ENCODE peak calls at places on chromosomes 12 and 14, in eight cellular contexts. One of them, this sample, is unnamed.

GRCh38 chr12:47249719-47250506 is 170.2 kb upstream of the AMIGO2 start:
- DNase-seq in transverse colon: no peak
- DNase-seq in osteoblast: no peak
- DNase-seq in fibroblast of lung: no peak
- DNase-seq in sigmoid colon: no peak
- DNase-seq in astrocyte of the spinal cord: no peak
- DNase-seq in lung: no peak
- DNase-seq in gastrocnemius medialis: no peak
- DNase-seq in this sample: no peak

GRCh38 chr14:77498984-77499527 is 440 bp upstream of the ISM2 start:
- DNase-seq in astrocyte of the spinal cord: no peak
- DNase-seq in fibroblast of lung: no peak
- DNase-seq in gastrocnemius medialis: no peak
- DNase-seq in sigmoid colon: peak
- DNase-seq in osteoblast: peak
- DNase-seq in lung: no peak
- DNase-seq in transverse colon: no peak
- DNase-seq in this sample: no peak

GRCh38 chr12:70251226-70251625 is 8.0 kb downstream of the CNOT2 start:
- DNase-seq in sigmoid colon: no peak
- DNase-seq in astrocyte of the spinal cord: no peak
- DNase-seq in osteoblast: no peak
- DNase-seq in transverse colon: no peak
- DNase-seq in gastrocnemius medialis: no peak
- DNase-seq in fibroblast of lung: no peak
- DNase-seq in lung: no peak
- DNase-seq in this sample: no peak

GRCh38 chr12:65074932-65075331 is 46.2 kb downstream of the WIF1 start:
- DNase-seq in lung: no peak
- DNase-seq in osteoblast: no peak
- DNase-seq in transverse colon: no peak
- DNase-seq in sigmoid colon: no peak
- DNase-seq in astrocyte of the spinal cord: no peak
- DNase-seq in gastrocnemius medialis: no peak
- DNase-seq in fibroblast of lung: no peak
- DNase-seq in this sample: no peak

GRCh38 chr12:39441189-39441962 is 1.5 kb downstream of the KIF21A start:
- DNase-seq in fibroblast of lung: no peak
- DNase-seq in lung: no peak
- DNase-seq in sigmoid colon: no peak
- DNase-seq in gastrocnemius medialis: no peak
- DNase-seq in astrocyte of the spinal cord: no peak
- DNase-seq in transverse colon: no peak
- DNase-seq in osteoblast: peak
- DNase-seq in this sample: no peak

GRCh38 chr14:59187802-59188460 is 536 bp upstream of the DAAM1 start:
- DNase-seq in gastrocnemius medialis: peak
- DNase-seq in sigmoid colon: peak
- DNase-seq in fibroblast of lung: no peak
- DNase-seq in osteoblast: no peak
- DNase-seq in lung: no peak
- DNase-seq in transverse colon: peak
- DNase-seq in astrocyte of the spinal cord: no peak
- DNase-seq in this sample: no peak

GRCh38 chr12:88314706-88315105 is 172.6 kb downstream of the TMTC3 start:
- DNase-seq in lung: no peak
- DNase-seq in osteoblast: no peak
- DNase-seq in gastrocnemius medialis: no peak
- DNase-seq in transverse colon: no peak
- DNase-seq in sigmoid colon: no peak
- DNase-seq in fibroblast of lung: no peak
- DNase-seq in astrocyte of the spinal cord: no peak
- DNase-seq in this sample: no peak

GRCh38 chr12:52243774-52244614 is 11.0 kb downstream of the KRT7 start:
- DNase-seq in astrocyte of the spinal cord: peak
- DNase-seq in fibroblast of lung: peak
- DNase-seq in transverse colon: peak
- DNase-seq in osteoblast: peak
- DNase-seq in sigmoid colon: peak
- DNase-seq in lung: peak
- DNase-seq in gastrocnemius medialis: peak
- DNase-seq in this sample: peak

GRCh38 chr12:7959278-7960063 is 23.5 kb upstream of the SLC2A3 start:
- DNase-seq in osteoblast: peak
- DNase-seq in gastrocnemius medialis: no peak
- DNase-seq in astrocyte of the spinal cord: peak
- DNase-seq in lung: peak
- DNase-seq in fibroblast of lung: no peak
- DNase-seq in transverse colon: peak
- DNase-seq in sigmoid colon: no peak
- DNase-seq in this sample: no peak

GRCh38 chr14:76666746-76667145 is 94.5 kb upstream of the VASH1 start:
- DNase-seq in fibroblast of lung: no peak
- DNase-seq in sigmoid colon: no peak
- DNase-seq in lung: no peak
- DNase-seq in transverse colon: no peak
- DNase-seq in osteoblast: no peak
- DNase-seq in astrocyte of the spinal cord: no peak
- DNase-seq in gastrocnemius medialis: no peak
- DNase-seq in this sample: no peak

GRCh38 chr14:103260629-103261124 is 73.4 kb upstream of the EIF5 start:
- DNase-seq in sigmoid colon: peak
- DNase-seq in gastrocnemius medialis: no peak
- DNase-seq in fibroblast of lung: peak
- DNase-seq in transverse colon: peak
- DNase-seq in osteoblast: peak
- DNase-seq in astrocyte of the spinal cord: peak
- DNase-seq in lung: peak
- DNase-seq in this sample: peak

GRCh38 chr14:104342435-104343293 is 204.3 kb downstream of the KIF26A start:
- DNase-seq in sigmoid colon: peak
- DNase-seq in astrocyte of the spinal cord: no peak
- DNase-seq in lung: no peak
- DNase-seq in gastrocnemius medialis: no peak
- DNase-seq in osteoblast: peak
- DNase-seq in fibroblast of lung: no peak
- DNase-seq in transverse colon: no peak
- DNase-seq in this sample: no peak

GRCh38 chr12:130421896-130422295 is 84.2 kb downstream of the PIWIL1 start:
- DNase-seq in gastrocnemius medialis: no peak
- DNase-seq in fibroblast of lung: no peak
- DNase-seq in sigmoid colon: no peak
- DNase-seq in lung: no peak
- DNase-seq in astrocyte of the spinal cord: no peak
- DNase-seq in osteoblast: peak
- DNase-seq in transverse colon: no peak
- DNase-seq in this sample: no peak

GRCh38 chr12:119594772-119595445 is 1.3 kb downstream of the TMEM233 start:
- DNase-seq in transverse colon: no peak
- DNase-seq in sigmoid colon: no peak
- DNase-seq in astrocyte of the spinal cord: peak
- DNase-seq in lung: no peak
- DNase-seq in osteoblast: peak
- DNase-seq in fibroblast of lung: no peak
- DNase-seq in gastrocnemius medialis: peak
- DNase-seq in this sample: no peak
- H3K4me3 ChIP-seq in transverse colon: no peak
- H3K4me3 ChIP-seq in sigmoid colon: peak
- H3K4me3 ChIP-seq in astrocyte of the spinal cord: peak
- H3K4me3 ChIP-seq in lung: peak
- H3K4me3 ChIP-seq in osteoblast: peak
- H3K4me3 ChIP-seq in fibroblast of lung: no peak
- H3K4me3 ChIP-seq in gastrocnemius medialis: peak
- H3K4me3 ChIP-seq in this sample: no peak

GRCh38 chr14:72513346-72513745 is 380.6 kb downstream of the DPF3 start:
- DNase-seq in transverse colon: no peak
- DNase-seq in fibroblast of lung: no peak
- DNase-seq in astrocyte of the spinal cord: no peak
- DNase-seq in sigmoid colon: no peak
- DNase-seq in osteoblast: no peak
- DNase-seq in lung: no peak
- DNase-seq in gastrocnemius medialis: no peak
- DNase-seq in this sample: no peak

GRCh38 chr14:72515779-72516770 is 377.8 kb downstream of the DPF3 start:
- DNase-seq in fibroblast of lung: peak
- DNase-seq in transverse colon: no peak
- DNase-seq in sigmoid colon: no peak
- DNase-seq in osteoblast: no peak
- DNase-seq in astrocyte of the spinal cord: peak
- DNase-seq in gastrocnemius medialis: no peak
- DNase-seq in lung: no peak
- DNase-seq in this sample: peak

GRCh38 chr14:72514660-72515025 is 379.3 kb downstream of the DPF3 start:
- DNase-seq in astrocyte of the spinal cord: no peak
- DNase-seq in transverse colon: no peak
- DNase-seq in osteoblast: no peak
- DNase-seq in gastrocnemius medialis: no peak
- DNase-seq in lung: no peak
- DNase-seq in sigmoid colon: no peak
- DNase-seq in fibroblast of lung: no peak
- DNase-seq in this sample: no peak

GRCh38 chr14:72512925-72513324 is 381.0 kb downstream of the DPF3 start:
- DNase-seq in osteoblast: no peak
- DNase-seq in transverse colon: no peak
- DNase-seq in sigmoid colon: no peak
- DNase-seq in fibroblast of lung: no peak
- DNase-seq in gastrocnemius medialis: no peak
- DNase-seq in lung: no peak
- DNase-seq in astrocyte of the spinal cord: no peak
- DNase-seq in this sample: no peak

GRCh38 chr14:72513994-72514659 is 379.8 kb downstream of the DPF3 start:
- DNase-seq in osteoblast: no peak
- DNase-seq in fibroblast of lung: peak
- DNase-seq in transverse colon: no peak
- DNase-seq in lung: no peak
- DNase-seq in sigmoid colon: no peak
- DNase-seq in astrocyte of the spinal cord: peak
- DNase-seq in gastrocnemius medialis: no peak
- DNase-seq in this sample: peak
- TF ChIP-seq CTCF in osteoblast: peak
- TF ChIP-seq CTCF in fibroblast of lung: peak
- TF ChIP-seq CTCF in transverse colon: peak
- TF ChIP-seq CTCF in lung: peak
- TF ChIP-seq CTCF in sigmoid colon: peak
- TF ChIP-seq CTCF in astrocyte of the spinal cord: peak
- TF ChIP-seq CTCF in gastrocnemius medialis: peak
- TF ChIP-seq CTCF in this sample: peak

DNA sequence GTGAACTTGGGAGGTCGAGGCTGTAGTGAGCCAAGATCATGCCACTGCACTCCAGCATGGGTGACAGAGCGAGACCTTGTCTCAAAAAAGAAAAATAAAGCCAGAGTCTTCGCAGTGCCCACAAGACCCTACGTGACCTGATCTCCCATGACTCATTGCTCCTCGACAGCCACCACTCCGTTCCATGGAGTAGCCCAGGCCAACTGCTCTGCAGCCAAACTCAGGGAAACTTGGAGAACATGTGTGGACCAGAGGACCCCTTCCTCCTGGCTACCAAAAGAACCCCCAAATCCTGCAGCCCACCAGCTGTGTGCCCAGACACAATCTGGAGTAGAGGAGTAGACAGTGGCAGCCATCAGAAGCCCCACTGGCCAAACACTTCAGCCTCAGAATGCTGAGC is 32.1 kb upstream of the PPP2R5C start:
- DNase-seq in lung: no peak
- DNase-seq in osteoblast: no peak
- DNase-seq in fibroblast of lung: no peak
- DNase-seq in transverse colon: no peak
- DNase-seq in gastrocnemius medialis: no peak
- DNase-seq in astrocyte of the spinal cord: no peak
- DNase-seq in sigmoid colon: no peak
- DNase-seq in this sample: no peak
- H3K4me3 ChIP-seq in lung: no peak
- H3K4me3 ChIP-seq in osteoblast: no peak
- H3K4me3 ChIP-seq in fibroblast of lung: no peak
- H3K4me3 ChIP-seq in transverse colon: no peak
- H3K4me3 ChIP-seq in gastrocnemius medialis: no peak
- H3K4me3 ChIP-seq in astrocyte of the spinal cord: no peak
- H3K4me3 ChIP-seq in sigmoid colon: no peak
- H3K4me3 ChIP-seq in this sample: no peak

GRCh38 chr12:3490848-3491382 is at the start of gene PRMT8:
- DNase-seq in lung: no peak
- DNase-seq in sigmoid colon: no peak
- DNase-seq in fibroblast of lung: peak
- DNase-seq in astrocyte of the spinal cord: peak
- DNase-seq in transverse colon: no peak
- DNase-seq in gastrocnemius medialis: no peak
- DNase-seq in osteoblast: peak
- DNase-seq in this sample: no peak

GRCh38 chr12:3492868-3493224 is 1.8 kb downstream of the PRMT8 start:
- DNase-seq in osteoblast: peak
- DNase-seq in lung: no peak
- DNase-seq in astrocyte of the spinal cord: no peak
- DNase-seq in gastrocnemius medialis: no peak
- DNase-seq in transverse colon: no peak
- DNase-seq in fibroblast of lung: no peak
- DNase-seq in sigmoid colon: no peak
- DNase-seq in this sample: no peak

GRCh38 chr12:3489057-3489456 is 1.9 kb upstream of the PRMT8 start:
- DNase-seq in fibroblast of lung: peak
- DNase-seq in osteoblast: peak
- DNase-seq in lung: no peak
- DNase-seq in astrocyte of the spinal cord: peak
- DNase-seq in sigmoid colon: no peak
- DNase-seq in transverse colon: no peak
- DNase-seq in gastrocnemius medialis: no peak
- DNase-seq in this sample: no peak

GRCh38 chr12:3493225-3494049 is 2.4 kb downstream of the PRMT8 start:
- DNase-seq in lung: no peak
- DNase-seq in fibroblast of lung: no peak
- DNase-seq in gastrocnemius medialis: no peak
- DNase-seq in osteoblast: peak
- DNase-seq in transverse colon: no peak
- DNase-seq in sigmoid colon: no peak
- DNase-seq in astrocyte of the spinal cord: no peak
- DNase-seq in this sample: no peak

DNA sequence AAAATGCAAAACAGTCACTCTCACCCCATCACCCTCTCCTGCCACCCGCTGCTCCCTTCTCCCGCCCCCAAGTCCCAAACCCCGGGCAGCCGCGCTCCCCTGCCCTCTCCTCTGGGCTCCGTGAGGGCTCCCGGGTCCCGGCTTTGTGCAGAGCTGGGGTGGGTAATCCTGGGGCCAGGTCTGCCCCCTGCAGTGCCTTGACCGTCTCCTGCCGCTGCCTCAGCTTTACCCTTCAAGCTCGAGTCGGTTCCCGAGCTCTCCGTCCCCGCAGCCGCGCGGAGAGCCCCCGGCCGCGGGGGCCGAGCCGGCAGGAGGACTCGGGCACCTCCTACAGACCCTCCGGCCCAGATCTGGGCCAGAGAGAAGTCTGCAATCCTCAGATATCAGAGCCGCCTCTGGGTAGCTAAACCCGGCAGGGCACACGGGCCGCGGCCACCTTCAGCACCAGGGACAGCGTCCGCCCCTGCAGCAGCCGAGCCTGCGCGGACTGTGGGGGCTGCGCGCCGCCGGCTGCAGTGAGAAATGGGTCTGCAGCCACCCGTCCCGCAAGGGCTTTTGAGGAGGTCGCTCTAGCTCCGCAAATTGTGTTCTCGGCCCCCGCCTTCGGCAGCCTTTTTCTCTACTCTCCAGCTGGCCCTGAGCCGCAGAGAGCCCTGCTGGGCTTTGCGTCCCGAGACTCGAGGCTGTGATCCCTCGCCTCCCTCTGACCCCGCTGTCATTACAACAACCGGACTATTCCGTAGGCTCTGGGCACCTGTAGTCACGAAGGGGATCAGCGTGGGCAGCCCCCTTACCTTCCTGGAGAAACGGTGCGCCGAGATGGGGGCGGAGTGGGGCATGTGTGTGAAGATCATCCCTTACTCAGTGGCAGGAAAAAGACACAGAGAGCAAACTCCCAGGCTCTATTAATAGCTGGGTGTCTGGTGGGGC is 1.2 kb downstream of the PRMT8 start:
- DNase-seq in fibroblast of lung: peak
- DNase-seq in lung: peak
- DNase-seq in gastrocnemius medialis: no peak
- DNase-seq in astrocyte of the spinal cord: peak
- DNase-seq in sigmoid colon: no peak
- DNase-seq in osteoblast: peak
- DNase-seq in transverse colon: peak
- DNase-seq in this sample: peak
- TF ChIP-seq CTCF in fibroblast of lung: no peak
- TF ChIP-seq CTCF in lung: no peak
- TF ChIP-seq CTCF in gastrocnemius medialis: no peak
- TF ChIP-seq CTCF in astrocyte of the spinal cord: no peak
- TF ChIP-seq CTCF in sigmoid colon: no peak
- TF ChIP-seq CTCF in osteoblast: no peak
- TF ChIP-seq CTCF in transverse colon: no peak
- TF ChIP-seq CTCF in this sample: no peak